ENCODE peak calls at places on chromosomes 16 and 17, in six cellular contexts. One of them, this sample, is unnamed.

GRCh38 chr16:86888240-86889044 is 310.1 kb downstream of the FOXL1 start:
- DNase-seq in myocyte: no peak
- DNase-seq in stimulated activated naive CD8-positive, alpha-beta T cell treated with anti-CD3 and anti-CD28 coated beads, Interleukin-15, Interleukin-2, amounts not matched to agents 100 U/mL and 50 U/mL, for 24 hours: no peak
- DNase-seq in RCC 7860: no peak
- DNase-seq in HS-27A: no peak
- DNase-seq in activated T-helper 9 cell treated with anti-CD3 and anti-CD28 coated beads, Interleukin-2, amount 50 U/mL, for 16 hours: no peak
- DNase-seq in this sample: no peak

GRCh38 chr17:8946476-8946875 is 19.0 kb downstream of the PIK3R5 start:
- DNase-seq in myocyte: no peak
- DNase-seq in stimulated activated naive CD8-positive, alpha-beta T cell treated with anti-CD3 and anti-CD28 coated beads, Interleukin-15, Interleukin-2, amounts not matched to agents 100 U/mL and 50 U/mL, for 24 hours: no peak
- DNase-seq in RCC 7860: no peak
- DNase-seq in HS-27A: no peak
- DNase-seq in activated T-helper 9 cell treated with anti-CD3 and anti-CD28 coated beads, Interleukin-2, amount 50 U/mL, for 16 hours: no peak
- DNase-seq in this sample: no peak

GRCh38 chr17:33284022-33284421 is 9.1 kb downstream of the ASIC2 start:
- DNase-seq in myocyte: peak
- DNase-seq in stimulated activated naive CD8-positive, alpha-beta T cell treated with anti-CD3 and anti-CD28 coated beads, Interleukin-15, Interleukin-2, amounts not matched to agents 100 U/mL and 50 U/mL, for 24 hours: no peak
- DNase-seq in RCC 7860: peak
- DNase-seq in HS-27A: no peak
- DNase-seq in activated T-helper 9 cell treated with anti-CD3 and anti-CD28 coated beads, Interleukin-2, amount 50 U/mL, for 16 hours: no peak
- DNase-seq in this sample: no peak

GRCh38 chr17:40283662-40284061 is 4.0 kb upstream of the CDC6 start:
- DNase-seq in myocyte: peak
- DNase-seq in stimulated activated naive CD8-positive, alpha-beta T cell treated with anti-CD3 and anti-CD28 coated beads, Interleukin-15, Interleukin-2, amounts not matched to agents 100 U/mL and 50 U/mL, for 24 hours: no peak
- DNase-seq in RCC 7860: peak
- DNase-seq in HS-27A: peak
- DNase-seq in activated T-helper 9 cell treated with anti-CD3 and anti-CD28 coated beads, Interleukin-2, amount 50 U/mL, for 16 hours: no peak
- DNase-seq in this sample: peak

GRCh38 chr17:77563439-77564102 is 394.9 kb upstream of the TNRC6C start:
- DNase-seq in myocyte: no peak
- DNase-seq in stimulated activated naive CD8-positive, alpha-beta T cell treated with anti-CD3 and anti-CD28 coated beads, Interleukin-15, Interleukin-2, amounts not matched to agents 100 U/mL and 50 U/mL, for 24 hours: no peak
- DNase-seq in RCC 7860: no peak
- DNase-seq in HS-27A: no peak
- DNase-seq in activated T-helper 9 cell treated with anti-CD3 and anti-CD28 coated beads, Interleukin-2, amount 50 U/mL, for 16 hours: no peak
- DNase-seq in this sample: no peak

GRCh38 chr17:45307290-45308015 is 9.4 kb downstream of the MAP3K14 start:
- DNase-seq in myocyte: peak
- DNase-seq in stimulated activated naive CD8-positive, alpha-beta T cell treated with anti-CD3 and anti-CD28 coated beads, Interleukin-15, Interleukin-2, amounts not matched to agents 100 U/mL and 50 U/mL, for 24 hours: peak
- DNase-seq in RCC 7860: peak
- DNase-seq in HS-27A: no peak
- DNase-seq in activated T-helper 9 cell treated with anti-CD3 and anti-CD28 coated beads, Interleukin-2, amount 50 U/mL, for 16 hours: no peak
- DNase-seq in this sample: peak

GRCh38 chr16:72552675-72553074 is 380.7 kb upstream of the PMFBP1 start:
- DNase-seq in myocyte: no peak
- DNase-seq in stimulated activated naive CD8-positive, alpha-beta T cell treated with anti-CD3 and anti-CD28 coated beads, Interleukin-15, Interleukin-2, amounts not matched to agents 100 U/mL and 50 U/mL, for 24 hours: no peak
- DNase-seq in RCC 7860: no peak
- DNase-seq in HS-27A: peak
- DNase-seq in activated T-helper 9 cell treated with anti-CD3 and anti-CD28 coated beads, Interleukin-2, amount 50 U/mL, for 16 hours: no peak
- DNase-seq in this sample: no peak

GRCh38 chr16:66842765-66843164 is 1.4 kb upstream of the CA7 start:
- DNase-seq in myocyte: peak
- DNase-seq in stimulated activated naive CD8-positive, alpha-beta T cell treated with anti-CD3 and anti-CD28 coated beads, Interleukin-15, Interleukin-2, amounts not matched to agents 100 U/mL and 50 U/mL, for 24 hours: no peak
- DNase-seq in RCC 7860: no peak
- DNase-seq in HS-27A: no peak
- DNase-seq in activated T-helper 9 cell treated with anti-CD3 and anti-CD28 coated beads, Interleukin-2, amount 50 U/mL, for 16 hours: no peak
- DNase-seq in this sample: no peak

GRCh38 chr16:89502319-89502843 is 5.8 kb upstream of the SPG7 start:
- DNase-seq in myocyte: peak
- DNase-seq in stimulated activated naive CD8-positive, alpha-beta T cell treated with anti-CD3 and anti-CD28 coated beads, Interleukin-15, Interleukin-2, amounts not matched to agents 100 U/mL and 50 U/mL, for 24 hours: no peak
- DNase-seq in RCC 7860: peak
- DNase-seq in HS-27A: peak
- DNase-seq in activated T-helper 9 cell treated with anti-CD3 and anti-CD28 coated beads, Interleukin-2, amount 50 U/mL, for 16 hours: no peak
- DNase-seq in this sample: no peak

GRCh38 chr17:81204578-81204977 is 18.2 kb downstream of the CEP131 start:
- DNase-seq in myocyte: no peak
- DNase-seq in stimulated activated naive CD8-positive, alpha-beta T cell treated with anti-CD3 and anti-CD28 coated beads, Interleukin-15, Interleukin-2, amounts not matched to agents 100 U/mL and 50 U/mL, for 24 hours: no peak
- DNase-seq in RCC 7860: no peak
- DNase-seq in HS-27A: no peak
- DNase-seq in activated T-helper 9 cell treated with anti-CD3 and anti-CD28 coated beads, Interleukin-2, amount 50 U/mL, for 16 hours: no peak
- DNase-seq in this sample: no peak

GRCh38 chr17:27985306-27985705 is 57.2 kb upstream of the NLK start:
- DNase-seq in myocyte: no peak
- DNase-seq in stimulated activated naive CD8-positive, alpha-beta T cell treated with anti-CD3 and anti-CD28 coated beads, Interleukin-15, Interleukin-2, amounts not matched to agents 100 U/mL and 50 U/mL, for 24 hours: no peak
- DNase-seq in RCC 7860: no peak
- DNase-seq in HS-27A: no peak
- DNase-seq in activated T-helper 9 cell treated with anti-CD3 and anti-CD28 coated beads, Interleukin-2, amount 50 U/mL, for 16 hours: no peak
- DNase-seq in this sample: no peak

GRCh38 chr16:57479043-57479421 is 7.3 kb downstream of the DOK4 start:
- DNase-seq in myocyte: peak
- DNase-seq in stimulated activated naive CD8-positive, alpha-beta T cell treated with anti-CD3 and anti-CD28 coated beads, Interleukin-15, Interleukin-2, amounts not matched to agents 100 U/mL and 50 U/mL, for 24 hours: no peak
- DNase-seq in RCC 7860: no peak
- DNase-seq in HS-27A: no peak
- DNase-seq in activated T-helper 9 cell treated with anti-CD3 and anti-CD28 coated beads, Interleukin-2, amount 50 U/mL, for 16 hours: no peak
- DNase-seq in this sample: no peak

This sample was measured in activated CD8-positive, alpha-beta T cell treated with anti-CD3 and anti-CD28 coated beads, Interleukin-2, amount 10 ng/mL, durations not matched to agents 7 days and 5 days.